ENCODE peak calls at places on chromosome 9, in five cellular contexts. K is neuronal stem cell, A is IMR-90, U is H9, R is H1. W is an unnamed sample.

GRCh38 chr9:37390759-37391158 is 31.7 kb upstream of the GRHPR start:
- DNase-seq in K (no peak), A (no peak), U (peak; percentile 74), R (peak; percentile 70), W (peak; percentile 74)

GRCh38 chr9:116417464-116417863 is 263.9 kb downstream of the PAPPA start:
- DNase-seq in K (no peak), A (no peak), U (no peak), R (no peak), W (no peak)

GRCh38 chr9:111362526-111362925 is 32.5 kb upstream of the OR2K2 start:
- DNase-seq in K (no peak), A (no peak), U (no peak), R (no peak), W (no peak)

GRCh38 chr9:86350006-86350755 is 4.0 kb downstream of the TUT7 start:
- DNase-seq in K (no peak), A (no peak), U (no peak), R (no peak), W (no peak)

GRCh38 chr9:94014066-94014654 is 59.0 kb upstream of the BARX1 start:
- DNase-seq in K (peak; percentile 18), A (peak; percentile 49), U (no peak), R (no peak), W (peak; percentile 51)

GRCh38 chr9:126478216-126478981 is 135.3 kb upstream of the LMX1B start:
- DNase-seq in K (no peak), A (no peak), U (no peak), R (no peak), W (no peak)

GRCh38 chr9:81071108-81071507 is 618.2 kb downstream of the TLE1 start:
- DNase-seq in K (no peak), A (no peak), U (no peak), R (no peak), W (no peak)

GRCh38 chr9:93669958-93670207 is 93.5 kb downstream of the PHF2 start:
- DNase-seq in K (no peak), A (no peak), U (no peak), R (no peak), W (no peak)

GRCh38 chr9:134136117-134136996 is 475 bp downstream of the WDR5 start:
- DNase-seq in K (peak; percentile 24), A (peak; percentile 13), U (no peak), R (peak; percentile 73), W (peak; percentile 51)

GRCh38 chr9:122203995-122204394 is 24.8 kb downstream of the LHX6 start:
- DNase-seq in K (no peak), A (no peak), U (no peak), R (no peak), W (no peak)

GRCh38 chr9:126690431-126691051 is 76.8 kb downstream of the LMX1B start:
- DNase-seq in K (no peak), A (no peak), U (peak; percentile 83), R (peak; percentile 95), W (peak; percentile 66)

GRCh38 chr9:108654566-108654965 is 201.2 kb downstream of the ACTL7B start:
- DNase-seq in K (no peak), A (no peak), U (no peak), R (no peak), W (no peak)

DNA sequence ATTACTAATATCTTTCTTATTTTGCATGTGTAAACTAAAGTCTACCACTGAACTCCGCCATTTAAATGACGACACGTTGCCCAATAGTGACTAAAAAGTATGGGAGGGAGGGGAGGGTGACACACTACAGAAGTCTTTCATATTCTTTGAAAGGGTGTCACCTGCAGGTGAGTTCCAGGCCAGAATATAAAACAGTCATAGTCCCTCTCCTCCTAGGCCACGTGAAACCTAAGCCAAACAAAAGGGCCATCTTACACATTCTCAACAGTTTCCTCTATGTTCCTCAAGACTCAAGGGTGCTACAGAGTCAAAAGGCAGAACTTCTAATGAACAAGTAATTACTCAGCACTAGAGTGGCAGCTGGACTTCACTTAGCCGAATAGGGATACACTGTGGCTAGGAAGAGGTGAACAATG is 6.4 kb downstream of the CEMIP2 start:
- DNase-seq in K (no peak), A (no peak), U (no peak), R (no peak), W (no peak)
- H3K4ac ChIP-seq in K (no peak overlapping the region), A (peak overlapping the region; percentile 64), U (no peak overlapping the region), R (no peak overlapping the region), W (no peak overlapping the region)

DNA sequence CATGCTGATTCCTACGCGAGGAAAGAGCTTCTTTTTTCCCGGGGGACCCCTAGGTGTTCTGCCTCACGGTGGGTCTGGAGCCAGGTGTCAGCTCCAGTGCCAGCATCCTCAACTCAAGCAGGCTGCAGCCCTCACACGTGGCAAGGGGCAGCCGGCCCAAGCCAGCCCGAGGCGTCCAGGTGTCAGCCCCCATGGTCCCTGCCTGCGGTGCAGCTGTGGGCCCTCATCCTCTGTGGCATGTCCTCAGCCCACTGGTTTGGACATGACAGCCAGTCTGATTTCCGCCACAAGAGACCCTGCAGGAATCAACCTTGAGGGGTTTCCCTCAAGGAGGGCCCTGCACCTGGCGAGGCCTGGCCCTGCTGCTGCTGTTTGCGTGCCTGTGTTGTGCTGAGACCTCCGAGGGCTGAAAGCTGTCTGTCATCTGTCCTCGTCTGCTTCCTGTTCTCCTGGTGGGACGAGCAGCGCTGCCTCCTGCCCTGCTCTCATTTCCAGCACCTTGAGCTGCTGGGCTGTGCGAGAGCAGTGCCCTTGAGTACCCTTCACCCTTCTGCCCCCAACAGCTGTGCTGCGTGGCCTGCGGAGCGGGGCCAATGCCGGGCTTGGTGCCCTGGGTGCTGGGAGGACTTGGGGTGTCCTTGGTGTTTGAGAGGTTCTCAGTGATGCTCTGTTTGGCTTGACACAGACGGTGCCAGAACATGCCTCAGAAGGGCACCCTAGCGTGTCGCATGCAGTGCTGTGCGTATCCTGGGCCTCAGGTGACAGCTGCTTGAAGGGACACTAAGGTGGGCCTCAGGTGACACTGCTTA is 137.6 kb downstream of the CACNA1B start:
- DNase-seq in K (no peak), A (no peak), U (no peak), R (no peak), W (no peak)
- H3K4ac ChIP-seq in K (peak overlapping the region; percentile 53), A (no peak overlapping the region), U (no peak overlapping the region), R (no peak overlapping the region), W (no peak overlapping the region)

GRCh38 chr9:27524236-27524635 is at the start of gene IFNK:
- DNase-seq in K (no peak), A (no peak), U (no peak), R (no peak), W (no peak)
- H3K4ac ChIP-seq in K (no peak within 1 kb of the TSS), A (no peak within 1 kb of the TSS), U (no peak within 1 kb of the TSS), R (no peak within 1 kb of the TSS), W (no peak within 1 kb of the TSS)

DNA sequence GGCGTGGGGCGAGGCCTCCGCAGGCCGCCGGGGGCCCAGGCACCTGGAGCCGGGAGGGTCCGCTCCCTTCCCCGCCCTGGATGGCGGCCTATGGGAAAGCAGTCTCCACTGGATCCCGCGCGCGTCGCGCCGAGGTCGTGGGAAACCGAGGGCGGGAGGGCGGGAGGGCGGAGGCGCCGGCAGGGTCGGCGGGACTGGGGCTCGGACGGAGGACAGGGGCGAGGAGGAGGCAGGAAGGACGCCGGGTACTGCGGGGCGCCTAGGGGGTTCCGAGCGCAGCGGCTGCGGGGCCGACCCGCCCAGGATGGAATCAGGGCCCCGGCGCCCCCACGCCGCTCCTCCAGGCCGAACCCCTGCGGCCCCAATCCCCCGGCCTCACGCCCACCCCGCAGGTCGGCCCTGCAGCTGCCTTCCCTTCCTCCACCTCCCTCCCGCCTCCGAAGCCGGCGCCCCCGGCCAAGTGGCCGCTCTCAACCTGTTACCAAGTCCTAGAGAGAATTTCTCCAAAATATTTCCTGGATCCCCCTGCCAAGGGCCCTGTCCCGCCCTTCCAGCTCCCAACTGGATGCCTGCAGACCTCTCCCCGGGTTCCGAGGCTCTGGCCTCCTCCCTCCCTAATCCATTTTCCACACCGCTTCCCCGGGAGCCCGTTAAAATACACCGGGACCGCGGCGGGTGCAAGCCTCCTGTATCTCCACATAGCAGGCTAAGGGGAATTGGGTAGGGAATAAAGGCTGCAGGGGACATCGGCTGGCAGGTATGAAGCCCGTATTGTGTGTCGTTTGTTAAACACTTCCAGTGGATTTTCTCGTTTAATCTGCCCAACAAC is 146.3 kb downstream of the ERCC6L2 start:
- DNase-seq in K (peak; percentile 18), A (no peak), U (no peak), R (peak; percentile 61), W (peak; percentile 29)
- H3K4ac ChIP-seq in K (no peak overlapping the region), A (no peak overlapping the region), U (no peak overlapping the region), R (no peak overlapping the region), W (peak overlapping the region; percentile 8)

GRCh38 chr9:7316967-7317366 is 482.6 kb downstream of the DMAC1 start:
- DNase-seq in K (no peak), A (no peak), U (no peak), R (no peak), W (peak; percentile 11)

GRCh38 chr9:7313389-7313788 is 486.2 kb downstream of the DMAC1 start:
- DNase-seq in K (no peak), A (no peak), U (no peak), R (no peak), W (no peak)

GRCh38 chr9:7316458-7316795 is 483.2 kb downstream of the DMAC1 start:
- DNase-seq in K (no peak), A (no peak), U (no peak), R (no peak), W (no peak)

GRCh38 chr9:7315746-7316457 is 483.7 kb downstream of the DMAC1 start:
- DNase-seq in K (no peak), A (peak; percentile 72), U (no peak), R (no peak), W (no peak)

GRCh38 chr9:7315116-7315515 is 484.5 kb downstream of the DMAC1 start:
- DNase-seq in K (no peak), A (no peak), U (no peak), R (no peak), W (no peak)
- H3K4ac ChIP-seq in K (no peak overlapping the region), A (peak overlapping the region; percentile 67), U (no peak overlapping the region), R (no peak overlapping the region), W (no peak overlapping the region)

DNA sequence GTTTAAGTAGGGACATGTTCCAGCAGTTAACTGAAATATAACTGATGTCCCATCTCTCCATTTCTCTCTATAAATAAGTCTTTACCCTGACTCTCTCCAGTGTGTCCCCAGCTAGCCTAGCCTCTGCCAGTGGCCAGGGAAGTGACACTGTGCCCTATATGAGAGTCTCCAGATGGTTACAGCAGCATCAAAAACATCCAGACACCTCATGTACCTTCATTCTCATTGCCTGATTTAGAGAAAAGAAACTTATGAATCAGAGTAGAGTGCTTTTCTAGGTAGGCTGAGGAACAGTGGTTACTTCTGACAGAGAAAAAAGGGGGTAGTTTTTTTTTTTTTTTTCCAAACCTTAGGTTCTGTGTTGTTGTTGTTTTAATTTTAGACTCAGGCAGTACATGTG is 148.5 kb downstream of the GNAQ start:
- DNase-seq in K (no peak), A (no peak), U (no peak), R (no peak), W (no peak)
- H3K4ac ChIP-seq in K (no peak overlapping the region), A (no peak overlapping the region), U (no peak overlapping the region), R (no peak overlapping the region), W (no peak overlapping the region)

GRCh38 chr9:130526854-130527650 is 52.3 kb upstream of the FUBP3 start:
- DNase-seq in K (no peak), A (no peak), U (no peak), R (no peak), W (no peak)
- H3K4ac ChIP-seq in K (no peak overlapping the region), A (no peak overlapping the region), U (no peak overlapping the region), R (no peak overlapping the region), W (no peak overlapping the region)